ENCODE peak calls at places on chromosomes 4 and X, in four cellular contexts. P is K562, S is H1, O is GM12878. N is an unnamed sample.
A peak's percentile ranks its signal among the peaks of the same experiment; 100 is the strongest.

GRCh38 chr4:7161721-7162214 is 30.6 kb upstream of the SORCS2 start:
- DNase-seq in P (no peak), S (no peak), O (no peak), N (no peak)

GRCh38 chr4:47668810-47669408 is 169.0 kb downstream of the CORIN start:
- DNase-seq in P (peak; percentile 51), S (no peak), O (no peak), N (no peak)

GRCh38 chrX:149903889-149904748 is 23.1 kb downstream of the MAGEA8 start:
- DNase-seq in P (peak; percentile 46), S (no peak), O (peak; percentile 13), N (no peak)

GRCh38 chrX:56232221-56233082 is at the start of gene KLF8:
- DNase-seq in P (peak; percentile 43), S (no peak), O (no peak), N (peak; percentile 50)

GRCh38 chr4:127174731-127175130 is 458.0 kb upstream of the INTU start:
- DNase-seq in P (no peak), S (no peak), O (no peak), N (no peak)

GRCh38 chr4:38124961-38125360 is 164.8 kb downstream of the PTTG2 start:
- DNase-seq in P (no peak), S (no peak), O (no peak), N (no peak)

GRCh38 chr4:33386761-33387160 is 2666.6 kb downstream of the PCDH7 start:
- DNase-seq in P (no peak), S (no peak), O (no peak), N (no peak)

GRCh38 chrX:74511704-74512103 is 90.4 kb downstream of the SLC16A2 start:
- DNase-seq in P (no peak), S (no peak), O (no peak), N (no peak)

GRCh38 chr4:101981756-101982155 is 191.2 kb downstream of the BANK1 start:
- DNase-seq in P (no peak), S (no peak), O (no peak), N (no peak)

GRCh38 chr4:123093247-123093646 is 170.8 kb upstream of the NUDT6 start:
- DNase-seq in P (no peak), S (no peak), O (no peak), N (no peak)
- TF ChIP-seq ATF2 in P (no peak), S (no peak), O (no peak), N (no peak)

GRCh38 chr4:158090323-158090722 is 82.5 kb downstream of the GASK1B start:
- DNase-seq in P (no peak), S (no peak), O (no peak), N (no peak)

GRCh38 chr4:158098802-158099201 is 74.0 kb downstream of the GASK1B start:
- DNase-seq in P (no peak), S (no peak), O (no peak), N (no peak)

GRCh38 chr4:158099686-158100085 is 73.1 kb downstream of the GASK1B start:
- DNase-seq in P (no peak), S (no peak), O (no peak), N (no peak)

GRCh38 chr4:158094413-158095110 is 78.3 kb downstream of the GASK1B start:
- DNase-seq in P (no peak), S (no peak), O (no peak), N (no peak)
- TF ChIP-seq ATF2 in P (no peak), S (no peak), O (no peak), N (no peak)

GRCh38 chr4:26302390-26302897 is 18.4 kb upstream of the RBPJ start:
- DNase-seq in P (no peak), S (no peak), O (no peak), N (no peak)
- TF ChIP-seq ATF2 in P (no peak), S (no peak), O (no peak), N (no peak)

GRCh38 chrX:39262641-39263040 is 461.4 kb downstream of the MID1IP1 start:
- DNase-seq in P (no peak), S (no peak), O (no peak), N (no peak)

GRCh38 chrX:39263946-39264483 is 462.8 kb downstream of the MID1IP1 start:
- DNase-seq in P (no peak), S (no peak), O (no peak), N (no peak)

DNA sequence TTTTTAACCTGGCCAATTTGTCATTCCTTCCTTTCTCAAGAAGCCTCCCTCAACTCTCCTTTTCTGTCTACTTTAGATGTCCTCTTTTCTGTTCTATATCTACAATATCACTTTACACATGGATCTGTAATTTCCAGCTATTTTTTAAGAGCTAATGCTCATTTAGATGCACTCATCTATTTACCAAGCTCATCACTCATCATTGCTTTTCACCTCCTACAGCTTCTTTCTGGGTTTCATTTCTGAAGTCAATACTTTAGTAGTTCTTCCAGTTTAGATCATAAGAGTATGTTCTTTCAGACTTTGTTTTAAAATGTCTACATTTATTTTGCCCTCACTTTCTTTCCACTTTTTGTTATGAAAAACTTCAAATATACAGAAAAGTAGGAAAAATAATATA is 466.9 kb downstream of the MID1IP1 start:
- DNase-seq in P (no peak), S (no peak), O (no peak), N (no peak)
- TF ChIP-seq ATF2 in P (no peak), S (no peak), O (no peak), N (no peak)

GRCh38 chr4:8427761-8428287 is 12.7 kb downstream of the ACOX3 start:
- DNase-seq in P (no peak), S (no peak), O (no peak), N (no peak)
- TF ChIP-seq ATF2 in P (no peak), S (no peak), O (no peak), N (no peak)

GRCh38 chrX:12581546-12581945 is 209.7 kb upstream of the PRPS2 start:
- DNase-seq in P (no peak), S (no peak), O (no peak), N (peak; percentile 9)

GRCh38 chrX:12579311-12579710 is 211.9 kb upstream of the PRPS2 start:
- DNase-seq in P (no peak), S (no peak), O (no peak), N (no peak)

GRCh38 chrX:12583543-12583942 is 207.7 kb upstream of the PRPS2 start:
- DNase-seq in P (no peak), S (no peak), O (no peak), N (peak; percentile 8)

DNA sequence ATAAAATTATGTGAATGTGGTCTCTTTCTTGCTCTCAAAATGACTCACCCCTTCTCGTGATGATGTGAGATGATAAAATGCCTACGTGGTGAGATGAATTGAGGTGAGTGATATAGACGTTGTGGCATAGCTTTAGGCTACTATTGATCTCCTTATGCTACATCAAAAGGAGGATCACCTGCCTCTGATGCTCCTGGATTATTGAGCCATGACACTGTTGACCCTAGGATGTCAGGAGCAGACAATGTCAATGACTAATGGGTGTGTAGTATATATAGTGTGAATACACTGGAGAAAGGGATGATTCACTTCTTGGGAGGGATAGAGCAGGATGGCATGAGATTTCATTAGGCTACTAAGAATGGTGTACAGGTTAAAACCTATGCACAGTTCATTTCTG is 210.7 kb upstream of the PRPS2 start:
- DNase-seq in P (no peak), S (no peak), O (no peak), N (no peak)
- TF ChIP-seq ATF2 in P (no peak), S (no peak), O (no peak), N (no peak)

N was measured in WTC11.